ENCODE peak calls at places on chromosomes 13 and 19, in seven cellular contexts. M, N, R, O, P, Y and F are unnamed samples. For H3K36me3, the result is how much of the 10 kb centered on the place peaks cover.

GRCh38 chr19:4130635-4131438 is 6.9 kb upstream of the MAP2K2 start:
- DNase-seq in M (peak), N (no peak), R (no peak), O (peak), P (peak), Y (no peak), F (no peak)

GRCh38 chr19:48925240-48925843 is 8.2 kb upstream of the DHDH start:
- DNase-seq in M (peak), N (no peak), R (no peak), O (no peak), P (no peak), Y (no peak), F (no peak)

GRCh38 chr13:72726721-72727416 is 560 bp downstream of the MZT1 start:
- DNase-seq in M (peak), N (peak), R (peak), O (peak), P (peak), Y (no peak), F (peak)

GRCh38 chr13:80084086-80084676 is 256.7 kb downstream of the SPRY2 start:
- DNase-seq in M (peak), N (no peak), R (no peak), O (no peak), P (peak), Y (no peak), F (no peak)

GRCh38 chr19:20357921-20358320 is 190.9 kb downstream of the ZNF486 start:
- DNase-seq in M (no peak), N (no peak), R (no peak), O (no peak), P (no peak), Y (no peak), F (no peak)

GRCh38 chr13:45781553-45782326 is 69.8 kb downstream of the SIAH3 start:
- DNase-seq in M (peak), N (peak), R (no peak), O (no peak), P (peak), Y (no peak), F (peak)

GRCh38 chr19:9877775-9878510 is 42.8 kb downstream of the PIN1 start:
- DNase-seq in M (peak), N (no peak), R (no peak), O (no peak), P (no peak), Y (no peak), F (no peak)

GRCh38 chr13:91459485-91459884 is 61.1 kb downstream of the GPC5 start:
- DNase-seq in M (no peak), N (no peak), R (no peak), O (no peak), P (no peak), Y (no peak), F (no peak)

GRCh38 chr13:58598241-58598640 is 966.7 kb downstream of the PCDH17 start:
- DNase-seq in M (peak), N (no peak), R (no peak), O (no peak), P (no peak), Y (no peak), F (no peak)

GRCh38 chr13:107865643-107866006 is 349.7 kb downstream of the LIG4 start:
- DNase-seq in M (peak), N (no peak), R (no peak), O (no peak), P (no peak), Y (no peak), F (no peak)

GRCh38 chr13:44231786-44232516 is 141.7 kb upstream of the SERP2 start:
- DNase-seq in M (peak), N (peak), R (peak), O (no peak), P (no peak), Y (peak), F (peak)

GRCh38 chr19:33476151-33476707 is 45.4 kb downstream of the PEPD start:
- DNase-seq in M (no peak), N (peak), R (no peak), O (no peak), P (no peak), Y (no peak), F (no peak)

GRCh38 chr19:4495471-4495870 is 22.8 kb downstream of the PLIN4 start:
- DNase-seq in M (no peak), N (no peak), R (no peak), O (no peak), P (no peak), Y (no peak), F (peak)

GRCh38 chr13:111946214-111946613 is 120.7 kb upstream of the SOX1 start:
- DNase-seq in M (no peak), N (no peak), R (no peak), O (no peak), P (no peak), Y (no peak), F (no peak)

GRCh38 chr19:49502866-49503581 is 6.8 kb downstream of the RPS11 start:
- DNase-seq in M (peak), N (no peak), R (peak), O (no peak), P (peak), Y (no peak), F (peak)

GRCh38 chr13:97809576-97809975 is 143.9 kb upstream of the IPO5 start:
- DNase-seq in M (peak), N (no peak), R (no peak), O (no peak), P (no peak), Y (no peak), F (no peak)

GRCh38 chr19:56086671-56087430 is 34.2 kb downstream of the ZNF787 start:
- DNase-seq in M (no peak), N (no peak), R (no peak), O (no peak), P (no peak), Y (no peak), F (no peak)

GRCh38 chr19:18006895-18007604 is 920 bp upstream of the ARRDC2 start:
- DNase-seq in M (peak), N (peak), R (peak), O (peak), P (peak), Y (peak), F (peak)

GRCh38 chr13:42524487-42525034 is 49.4 kb upstream of the TNFSF11 start:
- DNase-seq in M (no peak), N (no peak), R (no peak), O (no peak), P (no peak), Y (no peak), F (no peak)

GRCh38 chr13:32904271-32904670 is 112.0 kb upstream of the KL start:
- DNase-seq in M (peak), N (no peak), R (no peak), O (no peak), P (no peak), Y (no peak), F (no peak)

GRCh38 chr19:43438291-43439162 is 23.8 kb downstream of the TEX101 start:
- DNase-seq in M (peak), N (peak), R (peak), O (no peak), P (peak), Y (no peak), F (peak)

GRCh38 chr19:7862413-7862951 is 11.7 kb downstream of the PRR36 start:
- DNase-seq in M (peak), N (no peak), R (peak), O (peak), P (peak), Y (peak), F (peak)

GRCh38 chr19:58538257-58539168 is 5.4 kb upstream of the TRIM28 start:
- DNase-seq in M (no peak), N (peak), R (no peak), O (no peak), P (peak), Y (no peak), F (no peak)

GRCh38 chr19:38274734-38275133 is 10.4 kb downstream of the SPINT2 start:
- DNase-seq in M (no peak), N (no peak), R (no peak), O (no peak), P (no peak), Y (no peak), F (no peak)

GRCh38 chr13:42832341-42833153 is 51.2 kb downstream of the FAM216B start:
- DNase-seq in M (peak), N (no peak), R (peak), O (no peak), P (no peak), Y (no peak), F (no peak)

DNA sequence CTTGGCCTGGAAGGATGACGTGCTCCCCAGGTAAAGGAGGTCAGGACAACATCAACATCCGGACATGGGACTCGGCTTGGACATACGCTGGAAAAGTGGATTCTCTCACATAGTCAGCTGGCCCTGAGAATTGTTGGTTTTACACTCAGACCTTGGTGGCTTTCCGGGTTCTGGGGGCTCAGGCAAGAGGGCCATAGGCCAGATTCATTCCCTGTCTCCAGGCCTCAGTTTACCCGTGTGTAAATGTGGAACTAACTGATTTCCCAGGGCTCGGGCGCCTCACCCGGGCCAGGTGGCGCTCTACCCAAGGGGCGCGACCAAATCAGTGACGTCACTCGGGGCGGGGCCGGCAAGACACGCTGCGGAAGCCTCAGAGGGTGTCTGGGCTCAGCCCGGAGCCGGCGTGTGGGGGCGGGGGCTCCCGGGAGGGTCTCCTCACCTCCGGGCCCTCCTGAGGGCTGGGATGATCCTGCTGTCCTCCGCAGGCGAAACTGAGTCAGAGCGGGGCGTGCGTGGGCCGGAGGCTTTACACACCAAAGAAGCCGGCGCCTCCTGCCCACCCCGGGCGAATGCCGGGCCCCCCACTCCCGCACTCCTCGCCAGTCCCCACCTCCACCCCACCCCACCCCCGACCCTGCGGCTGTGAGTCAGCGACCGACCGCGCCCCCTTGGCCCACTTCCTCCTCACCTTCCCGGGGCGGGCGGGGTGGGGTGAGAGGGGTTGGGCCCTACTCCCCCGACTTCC is 861 bp upstream of the VASP start:
- DNase-seq in M (peak), N (peak), R (peak), O (peak), P (peak), Y (peak), F (peak)
- TF ChIP-seq CTCF in M (peak), N (peak), R (peak), O (peak), P (peak), Y (no peak), F (peak)

GRCh38 chr19:54208784-54209057 is 8.1 kb downstream of the RPS9 start:
- DNase-seq in M (peak), N (no peak), R (no peak), O (no peak), P (no peak), Y (no peak), F (no peak)
- H3K36me3 ChIP-seq in M (under half), N (under half), R (under half), O (half or more), P (under half), Y (under half), F (under half)

GRCh38 chr19:29963576-29963975 is 21.5 kb downstream of the URI1 start:
- DNase-seq in M (no peak), N (no peak), R (no peak), O (no peak), P (no peak), Y (no peak), F (no peak)
- TF ChIP-seq CTCF in M (no peak), N (no peak), R (no peak), O (no peak), P (no peak), Y (no peak), F (no peak)

GRCh38 chr19:41968751-41969150 is 9.6 kb upstream of the RABAC1 start:
- DNase-seq in M (no peak), N (no peak), R (no peak), O (no peak), P (no peak), Y (no peak), F (no peak)
- H3K36me3 ChIP-seq in M (under half), N (under half), R (under half), O (under half), P (under half), Y (under half), F (under half)

GRCh38 chr19:11657307-11657706 is 60.0 kb downstream of the ZNF627 start:
- DNase-seq in M (no peak), N (no peak), R (no peak), O (no peak), P (no peak), Y (no peak), F (no peak)

GRCh38 chr19:11658954-11659353 is 61.7 kb downstream of the ZNF627 start:
- DNase-seq in M (no peak), N (no peak), R (no peak), O (no peak), P (no peak), Y (no peak), F (no peak)

GRCh38 chr19:11656535-11656934 is 59.3 kb downstream of the ZNF627 start:
- DNase-seq in M (no peak), N (no peak), R (no peak), O (no peak), P (no peak), Y (no peak), F (no peak)

GRCh38 chr19:11662278-11662677 is 65.0 kb downstream of the ZNF627 start:
- DNase-seq in M (no peak), N (no peak), R (no peak), O (no peak), P (no peak), Y (no peak), F (no peak)

GRCh38 chr19:11659612-11660011 is 62.3 kb downstream of the ZNF627 start:
- DNase-seq in M (no peak), N (no peak), R (no peak), O (peak), P (no peak), Y (no peak), F (no peak)
- TF ChIP-seq CTCF in M (no peak), N (no peak), R (no peak), O (peak), P (peak), Y (no peak), F (no peak)

GRCh38 chr19:2201473-2202148 is 34.5 kb downstream of the PLEKHJ1 start:
- DNase-seq in M (no peak), N (no peak), R (no peak), O (no peak), P (no peak), Y (no peak), F (no peak)
- H3K36me3 ChIP-seq in M (under half), N (under half), R (under half), O (half or more), P (under half), Y (under half), F (under half)

GRCh38 chr19:12864721-12865715 is 16.2 kb downstream of the DNASE2 start:
- DNase-seq in M (no peak), N (no peak), R (no peak), O (no peak), P (no peak), Y (no peak), F (no peak)
- TF ChIP-seq CTCF in M (no peak), N (no peak), R (no peak), O (peak), P (peak), Y (no peak), F (no peak)

GRCh38 chr13:27446986-27447583 is 3.3 kb downstream of the MTIF3 start:
- DNase-seq in M (no peak), N (no peak), R (no peak), O (no peak), P (no peak), Y (no peak), F (no peak)

GRCh38 chr13:27448308-27448707 is 2.1 kb downstream of the MTIF3 start:
- DNase-seq in M (no peak), N (no peak), R (no peak), O (no peak), P (no peak), Y (no peak), F (no peak)

GRCh38 chr13:27440408-27440807 is 10.0 kb downstream of the MTIF3 start:
- DNase-seq in M (no peak), N (no peak), R (no peak), O (no peak), P (no peak), Y (no peak), F (no peak)

GRCh38 chr13:27442071-27442647 is 8.2 kb downstream of the MTIF3 start:
- DNase-seq in M (no peak), N (no peak), R (no peak), O (no peak), P (no peak), Y (no peak), F (no peak)

DNA sequence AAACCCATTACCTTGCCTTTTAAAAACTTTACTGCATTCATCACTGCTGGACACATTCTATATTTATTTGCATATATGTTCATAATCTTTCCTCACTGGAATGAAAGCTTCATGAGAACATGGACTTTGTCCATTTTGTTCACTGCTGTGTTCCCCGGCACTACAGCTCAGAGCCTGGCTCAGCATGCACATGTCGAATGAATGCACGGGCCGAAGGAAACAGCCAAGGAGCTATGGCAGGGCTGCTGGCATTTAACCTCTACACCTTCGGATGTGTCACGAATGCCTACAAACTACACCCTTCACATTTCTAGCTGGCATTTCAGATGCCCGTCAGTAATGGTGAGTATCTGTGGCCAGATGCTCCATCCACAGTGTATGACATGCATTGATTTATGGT is 7.6 kb downstream of the MTIF3 start:
- DNase-seq in M (no peak), N (no peak), R (no peak), O (no peak), P (no peak), Y (no peak), F (no peak)
- H3K36me3 ChIP-seq in M (under half), N (under half), R (under half), O (under half), P (under half), Y (under half), F (half or more)